ENCODE peak calls at places on chromosome X, in five cellular contexts. E, G, Q, L and F are unnamed samples.

GRCh38 chrX:37425370-37425769 is 76.2 kb downstream of the PRRG1 start:
- DNase-seq in E (peak), G (peak), Q (no peak), L (no peak), F (no peak)

GRCh38 chrX:125132274-125132673 is 187.4 kb upstream of the TEX13C start:
- DNase-seq in E (peak), G (no peak), Q (no peak), L (no peak), F (peak)

GRCh38 chrX:71215335-71215912 is 7.6 kb upstream of the GJB1 start:
- DNase-seq in E (no peak), G (no peak), Q (no peak), L (no peak), F (no peak)

GRCh38 chrX:16848541-16848940 is 21.6 kb downstream of the RBBP7 start:
- DNase-seq in E (no peak), G (no peak), Q (no peak), L (no peak), F (no peak)

GRCh38 chrX:104098151-104098808 is 14.0 kb upstream of the ZCCHC18 start:
- DNase-seq in E (peak), G (peak), Q (peak), L (no peak), F (peak)

GRCh38 chrX:110915120-110915519 is 119.5 kb upstream of the CHRDL1 start:
- DNase-seq in E (peak), G (peak), Q (no peak), L (no peak), F (no peak)

GRCh38 chrX:35617836-35618235 is 180.3 kb upstream of the MAGEB16 start:
- DNase-seq in E (no peak), G (peak), Q (no peak), L (no peak), F (no peak)

GRCh38 chrX:88136328-88136727 is 610.7 kb upstream of the CPXCR1 start:
- DNase-seq in E (no peak), G (no peak), Q (no peak), L (no peak), F (peak)

GRCh38 chrX:120499301-120500097 is 30.4 kb upstream of the LAMP2 start:
- DNase-seq in E (peak), G (no peak), Q (no peak), L (no peak), F (no peak)

GRCh38 chrX:97389761-97390192 is 506.1 kb downstream of the RPA4 start:
- DNase-seq in E (peak), G (peak), Q (no peak), L (no peak), F (peak)

GRCh38 chrX:118286066-118286758 is 59.7 kb upstream of the WDR44 start:
- DNase-seq in E (no peak), G (no peak), Q (no peak), L (no peak), F (no peak)

GRCh38 chrX:107355533-107355932 is 93.9 kb upstream of the FRMPD3 start:
- DNase-seq in E (no peak), G (no peak), Q (peak), L (no peak), F (peak)

GRCh38 chrX:34918091-34918736 is 24.4 kb upstream of the FAM47B start:
- DNase-seq in E (peak), G (peak), Q (no peak), L (no peak), F (no peak)

GRCh38 chrX:74304016-74304415 is at the start of gene ZCCHC13:
- DNase-seq in E (no peak), G (no peak), Q (no peak), L (no peak), F (no peak)

GRCh38 chrX:19782419-19782818 is 105.0 kb downstream of the SH3KBP1 start:
- DNase-seq in E (no peak), G (no peak), Q (no peak), L (no peak), F (no peak)

GRCh38 chrX:8405631-8406030 is 59.0 kb upstream of the VCX3B start:
- DNase-seq in E (no peak), G (no peak), Q (no peak), L (no peak), F (no peak)

GRCh38 chrX:40434947-40435346 is 145.8 kb upstream of the ATP6AP2 start:
- DNase-seq in E (peak), G (peak), Q (no peak), L (peak), F (peak)

GRCh38 chrX:153333271-153333670 is 682 bp upstream of the ZNF275 start:
- DNase-seq in E (peak), G (peak), Q (no peak), L (no peak), F (no peak)

GRCh38 chrX:112785323-112785722 is 55.3 kb downstream of the AMOT start:
- DNase-seq in E (no peak), G (no peak), Q (no peak), L (no peak), F (no peak)

GRCh38 chrX:16213970-16214369 is 46.7 kb downstream of the MAGEB17 start:
- DNase-seq in E (no peak), G (no peak), Q (no peak), L (no peak), F (no peak)

GRCh38 chrX:70434352-70434866 is 10.2 kb upstream of the DLG3 start:
- DNase-seq in E (peak), G (peak), Q (peak), L (peak), F (peak)

GRCh38 chrX:47500541-47500940 is 17.5 kb upstream of the ZNF41 start:
- DNase-seq in E (no peak), G (no peak), Q (no peak), L (no peak), F (no peak)

GRCh38 chrX:6071755-6072154 is 156.9 kb downstream of the NLGN4X start:
- DNase-seq in E (no peak), G (no peak), Q (no peak), L (no peak), F (no peak)

GRCh38 chrX:109742722-109743121 is 9.7 kb upstream of the ACSL4 start:
- DNase-seq in E (no peak), G (no peak), Q (no peak), L (no peak), F (no peak)

GRCh38 chrX:151393514-151393913 is 3.5 kb upstream of the VMA21 start:
- DNase-seq in E (no peak), G (no peak), Q (peak), L (no peak), F (peak)

GRCh38 chrX:46929439-46930018 is 17.3 kb downstream of the JADE3 start:
- DNase-seq in E (peak), G (peak), Q (no peak), L (no peak), F (no peak)

GRCh38 chrX:124230573-124231300 is 101.7 kb upstream of the TEX13D start:
- DNase-seq in E (no peak), G (no peak), Q (no peak), L (no peak), F (no peak)

GRCh38 chrX:72003811-72004750 is 93.4 kb downstream of the NHSL2 start:
- DNase-seq in E (no peak), G (peak), Q (no peak), L (peak), F (peak)

GRCh38 chrX:50644496-50644895 is 169.5 kb downstream of the SHROOM4 start:
- DNase-seq in E (no peak), G (no peak), Q (no peak), L (no peak), F (no peak)
- H2BK120ac ChIP-seq in E (no peak), G (no peak), Q (no peak), L (no peak), F (no peak)

DNA sequence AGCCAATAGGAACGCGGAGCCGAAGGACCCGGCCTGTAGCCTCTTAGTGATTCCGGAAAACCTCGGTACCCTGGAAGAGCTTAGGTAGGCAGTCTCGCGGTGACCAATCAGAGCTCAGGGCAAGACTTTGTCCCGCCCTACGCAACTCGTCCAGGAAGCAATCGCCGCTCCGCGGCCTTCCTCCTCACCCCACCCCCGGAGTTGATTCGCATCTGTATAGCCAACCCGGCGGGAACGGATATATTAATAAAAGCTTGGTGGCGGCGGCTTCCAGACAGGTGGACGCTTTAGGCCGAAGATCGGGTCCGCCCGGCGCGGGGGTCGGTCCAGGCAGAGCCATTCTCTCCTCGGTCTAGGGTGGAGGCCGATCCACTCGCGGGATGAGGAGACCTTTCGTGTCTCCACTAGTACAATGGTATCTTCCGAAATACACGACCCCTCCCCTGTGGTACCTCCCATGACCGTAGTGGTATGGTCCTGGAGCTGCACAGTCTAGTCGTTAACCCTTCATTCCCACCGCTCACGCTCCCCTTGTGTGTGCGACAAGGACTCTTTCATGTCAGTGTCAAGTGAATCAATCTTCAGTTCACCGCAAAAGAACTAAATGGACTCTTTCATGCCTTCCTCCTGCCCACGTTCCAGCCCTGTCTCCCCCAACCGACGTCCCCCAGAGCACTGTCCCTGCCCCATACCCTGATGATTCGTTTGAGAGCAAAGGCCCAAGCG is 24.2 kb upstream of the GLOD5 start:
- DNase-seq in E (peak), G (peak), Q (peak), L (peak), F (peak)
- H2BK120ac ChIP-seq in E (no peak), G (peak), Q (no peak), L (no peak), F (no peak)

GRCh38 chrX:56920338-56920997 is 74.9 kb downstream of the SPIN3 start:
- DNase-seq in E (no peak), G (no peak), Q (no peak), L (no peak), F (no peak)
- H2BK120ac ChIP-seq in E (no peak), G (no peak), Q (no peak), L (no peak), F (no peak)

GRCh38 chrX:50183891-50184290 is 16.9 kb downstream of the AKAP4 start:
- DNase-seq in E (no peak), G (no peak), Q (no peak), L (no peak), F (peak)

GRCh38 chrX:50180073-50180940 is 20.5 kb downstream of the AKAP4 start:
- DNase-seq in E (no peak), G (no peak), Q (no peak), L (no peak), F (peak)
- H2BK120ac ChIP-seq in E (no peak), G (no peak), Q (no peak), L (no peak), F (no peak)

GRCh38 chrX:100083146-100083715 is 326.8 kb downstream of the PCDH19 start:
- DNase-seq in E (no peak), G (no peak), Q (peak), L (no peak), F (no peak)
- H2BK120ac ChIP-seq in E (no peak), G (no peak), Q (no peak), L (no peak), F (no peak)

GRCh38 chrX:154411981-154412340 is 622 bp downstream of the TAFAZZIN start:
- DNase-seq in E (peak), G (peak), Q (no peak), L (peak), F (peak)
- H2BK120ac ChIP-seq in E (no peak), G (peak), Q (no peak), L (no peak), F (no peak)

DNA sequence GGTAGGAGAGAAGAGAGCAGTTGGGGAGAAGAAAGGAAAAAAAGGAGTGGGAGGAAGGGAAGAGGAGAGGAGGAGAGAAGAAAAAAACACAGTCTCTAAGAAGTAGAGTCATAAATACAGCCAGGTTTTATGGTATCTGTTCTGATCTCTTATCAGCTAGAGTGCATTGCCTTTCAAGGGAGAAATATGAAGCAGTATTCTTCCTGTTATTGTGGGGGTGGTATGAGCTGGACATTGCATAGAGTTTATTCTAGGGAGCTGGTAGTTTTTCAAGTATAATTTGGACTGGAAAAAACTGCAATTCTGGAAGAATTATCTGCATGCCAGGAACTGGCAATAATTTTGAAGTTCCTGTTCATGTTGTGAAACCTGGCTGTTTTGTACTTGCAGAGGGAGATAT is 54.9 kb upstream of the TAB3 start:
- DNase-seq in E (no peak), G (no peak), Q (no peak), L (no peak), F (no peak)
- H2BK120ac ChIP-seq in E (no peak), G (no peak), Q (no peak), L (no peak), F (no peak)

GRCh38 chrX:42443267-42443666 is 334.7 kb downstream of the PPP1R2C start:
- DNase-seq in E (no peak), G (no peak), Q (no peak), L (no peak), F (no peak)
- H2BK120ac ChIP-seq in E (no peak), G (no peak), Q (no peak), L (no peak), F (no peak)